ENCODE peak calls at places on chromosomes 4 and X, in four cellular contexts. One of them, this sample, is unnamed.

GRCh38 chr4:53055274-53055673 is 193.2 kb downstream of the RASL11B start:
- DNase-seq in neural progenitor cell: no peak
- DNase-seq in foreskin keratinocyte: peak
- DNase-seq in nephron progenitor cell: no peak
- DNase-seq in this sample: no peak

GRCh38 chr4:137065306-137065705 is 467.0 kb downstream of the PCDH18 start:
- DNase-seq in neural progenitor cell: no peak
- DNase-seq in foreskin keratinocyte: no peak
- DNase-seq in nephron progenitor cell: no peak
- DNase-seq in this sample: no peak

GRCh38 chr4:48331577-48332340 is 9.6 kb upstream of the SLAIN2 start:
- DNase-seq in foreskin keratinocyte: peak
- DNase-seq in nephron progenitor cell: no peak
- DNase-seq in neural progenitor cell: no peak
- DNase-seq in this sample: peak

GRCh38 chr4:72084587-72085011 is 52.8 kb downstream of the NPFFR2 start:
- DNase-seq in foreskin keratinocyte: no peak
- DNase-seq in neural progenitor cell: no peak
- DNase-seq in nephron progenitor cell: no peak
- DNase-seq in this sample: no peak

GRCh38 chrX:41333994-41334865 is at the start of gene DDX3X:
- DNase-seq in foreskin keratinocyte: peak
- DNase-seq in neural progenitor cell: peak
- DNase-seq in nephron progenitor cell: peak
- DNase-seq in this sample: peak

GRCh38 chr4:129614581-129614980 is 518.6 kb downstream of the C4orf33 start:
- DNase-seq in nephron progenitor cell: no peak
- DNase-seq in foreskin keratinocyte: no peak
- DNase-seq in neural progenitor cell: peak
- DNase-seq in this sample: no peak

GRCh38 chr4:75924309-75924708 is 16.5 kb downstream of the NAAA start:
- DNase-seq in neural progenitor cell: no peak
- DNase-seq in nephron progenitor cell: no peak
- DNase-seq in foreskin keratinocyte: no peak
- DNase-seq in this sample: no peak

GRCh38 chr4:155960522-155960921 is 6.9 kb upstream of the CTSO start:
- DNase-seq in foreskin keratinocyte: peak
- DNase-seq in nephron progenitor cell: no peak
- DNase-seq in neural progenitor cell: no peak
- DNase-seq in this sample: peak

GRCh38 chr4:161320377-161320776 is 843.4 kb downstream of the FSTL5 start:
- DNase-seq in foreskin keratinocyte: no peak
- DNase-seq in nephron progenitor cell: peak
- DNase-seq in neural progenitor cell: peak
- DNase-seq in this sample: no peak

GRCh38 chr4:6204098-6204497 is 3.7 kb upstream of the JAKMIP1 start:
- DNase-seq in neural progenitor cell: no peak
- DNase-seq in foreskin keratinocyte: no peak
- DNase-seq in nephron progenitor cell: no peak
- DNase-seq in this sample: no peak

GRCh38 chr4:120446051-120446567 is 379.5 kb upstream of the MAD2L1 start:
- DNase-seq in neural progenitor cell: no peak
- DNase-seq in nephron progenitor cell: no peak
- DNase-seq in foreskin keratinocyte: no peak
- DNase-seq in this sample: no peak

GRCh38 chrX:115689931-115690330 is 129.0 kb downstream of the PLS3 start:
- DNase-seq in neural progenitor cell: peak
- DNase-seq in foreskin keratinocyte: no peak
- DNase-seq in nephron progenitor cell: no peak
- DNase-seq in this sample: no peak

GRCh38 chr4:6271701-6272465 is 2.2 kb downstream of the WFS1 start:
- DNase-seq in neural progenitor cell: no peak
- DNase-seq in foreskin keratinocyte: no peak
- DNase-seq in nephron progenitor cell: no peak
- DNase-seq in this sample: no peak

GRCh38 chr4:162061214-162061613 is 102.6 kb downstream of the FSTL5 start:
- DNase-seq in nephron progenitor cell: no peak
- DNase-seq in foreskin keratinocyte: no peak
- DNase-seq in neural progenitor cell: peak
- DNase-seq in this sample: no peak

GRCh38 chrX:139204903-139205667 is 325.5 kb upstream of the F9 start:
- DNase-seq in nephron progenitor cell: peak
- DNase-seq in foreskin keratinocyte: no peak
- DNase-seq in neural progenitor cell: peak
- DNase-seq in this sample: peak

GRCh38 chr4:152680988-152681731 is 1.4 kb upstream of the TMEM154 start:
- DNase-seq in foreskin keratinocyte: peak
- DNase-seq in nephron progenitor cell: no peak
- DNase-seq in neural progenitor cell: no peak
- DNase-seq in this sample: peak

GRCh38 chr4:5960197-5960880 is 57.9 kb downstream of the C4orf50 start:
- DNase-seq in nephron progenitor cell: no peak
- DNase-seq in foreskin keratinocyte: no peak
- DNase-seq in neural progenitor cell: no peak
- DNase-seq in this sample: no peak

GRCh38 chr4:138096384-138097062 is 145.6 kb downstream of the SLC7A11 start:
- DNase-seq in nephron progenitor cell: no peak
- DNase-seq in neural progenitor cell: no peak
- DNase-seq in foreskin keratinocyte: no peak
- DNase-seq in this sample: no peak

GRCh38 chr4:155741546-155741945 is 17.3 kb upstream of the GUCY1B1 start:
- DNase-seq in foreskin keratinocyte: no peak
- DNase-seq in neural progenitor cell: no peak
- DNase-seq in nephron progenitor cell: no peak
- DNase-seq in this sample: no peak

GRCh38 chr4:1216869-1217294 is 32.0 kb downstream of the CTBP1 start:
- DNase-seq in foreskin keratinocyte: no peak
- DNase-seq in nephron progenitor cell: no peak
- DNase-seq in neural progenitor cell: no peak
- DNase-seq in this sample: no peak

GRCh38 chrX:126342859-126343258 is 176.8 kb upstream of the DCAF12L2 start:
- DNase-seq in neural progenitor cell: no peak
- DNase-seq in nephron progenitor cell: no peak
- DNase-seq in foreskin keratinocyte: no peak
- DNase-seq in this sample: no peak

GRCh38 chrX:75303795-75304194 is 29.9 kb downstream of the UPRT start:
- DNase-seq in nephron progenitor cell: no peak
- DNase-seq in foreskin keratinocyte: no peak
- DNase-seq in neural progenitor cell: no peak
- DNase-seq in this sample: no peak

GRCh38 chrX:136525738-136526606 is 6.0 kb upstream of the VGLL1 start:
- DNase-seq in neural progenitor cell: no peak
- DNase-seq in foreskin keratinocyte: peak
- DNase-seq in nephron progenitor cell: no peak
- DNase-seq in this sample: peak

GRCh38 chr4:2070421-2071251 is 11.5 kb downstream of the NAT8L start:
- DNase-seq in nephron progenitor cell: no peak
- DNase-seq in foreskin keratinocyte: no peak
- DNase-seq in neural progenitor cell: no peak
- DNase-seq in this sample: no peak

GRCh38 chr4:6560416-6561172 is 14.4 kb upstream of the MAN2B2 start:
- DNase-seq in foreskin keratinocyte: no peak
- DNase-seq in nephron progenitor cell: no peak
- DNase-seq in neural progenitor cell: no peak
- DNase-seq in this sample: no peak

GRCh38 chrX:108053218-108053617 is 8.4 kb downstream of the VSIG1 start:
- DNase-seq in foreskin keratinocyte: no peak
- DNase-seq in neural progenitor cell: no peak
- DNase-seq in nephron progenitor cell: no peak
- DNase-seq in this sample: no peak

GRCh38 chr4:119750771-119751170 is 122.2 kb upstream of the PDE5A start:
- DNase-seq in foreskin keratinocyte: no peak
- DNase-seq in nephron progenitor cell: no peak
- DNase-seq in neural progenitor cell: no peak
- DNase-seq in this sample: no peak

GRCh38 chrX:138858438-138858837 is 146.9 kb upstream of the FGF13 start:
- DNase-seq in nephron progenitor cell: no peak
- DNase-seq in neural progenitor cell: no peak
- DNase-seq in foreskin keratinocyte: peak
- DNase-seq in this sample: peak

GRCh38 chrX:7346021-7346420 is 198.1 kb upstream of the PUDP start:
- DNase-seq in neural progenitor cell: no peak
- DNase-seq in nephron progenitor cell: no peak
- DNase-seq in foreskin keratinocyte: no peak
- DNase-seq in this sample: no peak

GRCh38 chr4:181261279-181261678 is 981.9 kb upstream of the TENM3 start:
- DNase-seq in neural progenitor cell: peak
- DNase-seq in foreskin keratinocyte: no peak
- DNase-seq in nephron progenitor cell: no peak
- DNase-seq in this sample: no peak
- TF ChIP-seq CTCF in neural progenitor cell: peak
- TF ChIP-seq CTCF in foreskin keratinocyte: peak
- TF ChIP-seq CTCF in nephron progenitor cell: peak
- TF ChIP-seq CTCF in this sample: no peak

GRCh38 chr4:27357283-27357682 is 496.6 kb downstream of the STIM2 start:
- DNase-seq in neural progenitor cell: no peak
- DNase-seq in foreskin keratinocyte: no peak
- DNase-seq in nephron progenitor cell: no peak
- DNase-seq in this sample: peak
- TF ChIP-seq CTCF in neural progenitor cell: peak
- TF ChIP-seq CTCF in foreskin keratinocyte: peak
- TF ChIP-seq CTCF in nephron progenitor cell: no peak
- TF ChIP-seq CTCF in this sample: no peak

DNA sequence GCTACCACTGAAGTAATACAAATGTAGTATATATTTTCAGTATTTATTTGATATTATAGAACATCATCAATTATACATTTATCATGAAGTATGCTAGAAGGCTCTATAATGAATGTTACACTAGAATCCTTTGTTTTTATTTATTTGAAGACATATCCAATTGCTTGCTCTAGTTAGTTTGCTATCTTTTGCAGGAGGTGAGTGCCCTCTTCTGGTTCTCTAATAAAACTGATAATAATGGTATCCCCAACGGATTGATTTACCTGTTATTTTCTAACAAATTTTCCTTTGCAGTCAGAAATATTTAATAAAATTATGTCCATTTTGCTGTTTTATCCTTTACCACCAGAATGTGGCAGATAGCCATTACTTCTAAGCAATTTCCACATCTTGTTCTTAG is 274.3 kb upstream of the TACR3 start:
- DNase-seq in nephron progenitor cell: no peak
- DNase-seq in neural progenitor cell: peak
- DNase-seq in foreskin keratinocyte: no peak
- DNase-seq in this sample: no peak
- TF ChIP-seq CTCF in nephron progenitor cell: no peak
- TF ChIP-seq CTCF in neural progenitor cell: peak
- TF ChIP-seq CTCF in foreskin keratinocyte: peak
- TF ChIP-seq CTCF in this sample: peak

DNA sequence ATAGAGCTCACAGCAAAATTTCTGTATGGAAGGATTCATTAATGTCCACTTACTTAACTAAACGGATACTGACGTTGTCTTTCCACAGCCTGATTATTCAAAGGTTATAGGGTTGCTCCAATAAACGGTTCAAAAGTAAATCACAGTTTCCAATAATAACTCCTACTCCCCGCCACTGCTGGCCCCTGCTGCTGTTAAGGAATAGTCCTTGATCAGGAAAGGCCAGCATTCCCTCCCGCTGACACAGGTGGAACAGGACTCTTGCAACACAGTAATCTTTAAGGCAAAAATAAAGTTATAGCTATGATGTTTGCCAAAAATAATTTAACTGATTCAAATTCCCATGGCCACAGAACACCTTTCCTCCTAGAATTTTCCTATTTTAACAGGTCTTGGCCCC is 53.9 kb downstream of the FAT1 start:
- DNase-seq in neural progenitor cell: no peak
- DNase-seq in nephron progenitor cell: no peak
- DNase-seq in foreskin keratinocyte: no peak
- DNase-seq in this sample: no peak
- TF ChIP-seq CTCF in neural progenitor cell: no peak
- TF ChIP-seq CTCF in nephron progenitor cell: no peak
- TF ChIP-seq CTCF in foreskin keratinocyte: no peak
- TF ChIP-seq CTCF in this sample: no peak

GRCh38 chr4:188262464-188262863 is 123.2 kb downstream of the TRIML1 start:
- DNase-seq in nephron progenitor cell: no peak
- DNase-seq in neural progenitor cell: no peak
- DNase-seq in foreskin keratinocyte: peak
- DNase-seq in this sample: peak

GRCh38 chr4:188270273-188271069 is 131.2 kb downstream of the TRIML1 start:
- DNase-seq in neural progenitor cell: no peak
- DNase-seq in nephron progenitor cell: peak
- DNase-seq in foreskin keratinocyte: no peak
- DNase-seq in this sample: no peak

GRCh38 chr4:188268081-188268908 is 129.1 kb downstream of the TRIML1 start:
- DNase-seq in foreskin keratinocyte: no peak
- DNase-seq in neural progenitor cell: no peak
- DNase-seq in nephron progenitor cell: no peak
- DNase-seq in this sample: no peak

DNA sequence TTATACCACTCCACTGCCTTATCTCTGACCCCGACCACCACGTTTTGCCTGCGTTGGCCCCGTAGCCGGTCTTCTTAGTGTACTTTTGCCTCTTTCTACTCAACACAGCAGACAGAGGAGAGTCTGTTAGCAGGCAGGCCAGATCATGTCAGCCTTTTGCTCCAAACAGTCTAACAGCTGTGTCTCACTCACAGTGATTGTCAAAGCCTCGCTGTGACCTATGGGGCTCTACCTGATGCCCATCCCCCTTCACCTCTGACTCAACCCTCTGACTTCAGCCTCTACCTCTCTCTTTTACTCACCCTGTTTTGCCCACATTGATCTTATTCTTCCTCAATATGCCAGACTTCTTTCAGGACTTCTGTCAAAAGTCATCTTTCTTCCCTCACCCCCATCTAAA is 127.1 kb downstream of the TRIML1 start:
- DNase-seq in foreskin keratinocyte: peak
- DNase-seq in neural progenitor cell: no peak
- DNase-seq in nephron progenitor cell: no peak
- DNase-seq in this sample: peak
- TF ChIP-seq CTCF in foreskin keratinocyte: no peak
- TF ChIP-seq CTCF in neural progenitor cell: no peak
- TF ChIP-seq CTCF in nephron progenitor cell: no peak
- TF ChIP-seq CTCF in this sample: no peak

GRCh38 chr4:92406488-92406887 is 102.7 kb downstream of the GRID2 start:
- DNase-seq in nephron progenitor cell: no peak
- DNase-seq in neural progenitor cell: no peak
- DNase-seq in foreskin keratinocyte: no peak
- DNase-seq in this sample: no peak
- TF ChIP-seq CTCF in nephron progenitor cell: no peak
- TF ChIP-seq CTCF in neural progenitor cell: peak
- TF ChIP-seq CTCF in foreskin keratinocyte: no peak
- TF ChIP-seq CTCF in this sample: no peak

GRCh38 chr4:41232406-41232805 is 18.1 kb upstream of the APBB2 start:
- DNase-seq in neural progenitor cell: no peak
- DNase-seq in nephron progenitor cell: no peak
- DNase-seq in foreskin keratinocyte: no peak
- DNase-seq in this sample: no peak
- TF ChIP-seq CTCF in neural progenitor cell: no peak
- TF ChIP-seq CTCF in nephron progenitor cell: no peak
- TF ChIP-seq CTCF in foreskin keratinocyte: peak
- TF ChIP-seq CTCF in this sample: no peak

This sample was measured in RWPE1.